ENCODE peak calls at places on chromosomes 5 and 9, in six cellular contexts. L is breast epithelium, I is Panc1, Q is H1, K is endothelial cell of umbilical vein, P is transverse colon. Z is an unnamed sample.

GRCh38 chr5:118529361-118530154 is 458.8 kb downstream of the DTWD2 start:
- DNase-seq in Q (no peak), P (no peak), I (no peak), K (no peak), L (no peak), Z (no peak)

GRCh38 chr5:174829511-174829864 is 105.1 kb downstream of the MSX2 start:
- DNase-seq in I (no peak), K (no peak), L (no peak), Q (no peak), P (no peak), Z (no peak)

GRCh38 chr5:61866930-61867329 is 439.1 kb upstream of the KIF2A start:
- DNase-seq in I (no peak), P (no peak), Q (no peak), K (no peak), L (no peak), Z (no peak)

GRCh38 chr5:91028518-91028956 is 354.6 kb downstream of the ARRDC3 start:
- DNase-seq in L (no peak), I (no peak), K (no peak), Q (no peak), P (peak), Z (no peak)

GRCh38 chr5:41835625-41836024 is 34.6 kb downstream of the OXCT1 start:
- DNase-seq in Q (no peak), L (no peak), K (peak), P (no peak), I (no peak), Z (peak)

GRCh38 chr5:135966790-135967189 is 12.0 kb upstream of the LECT2 start:
- DNase-seq in P (no peak), Q (no peak), I (no peak), L (no peak), K (no peak), Z (no peak)

GRCh38 chr9:128892223-128892892 is 10.4 kb downstream of the LRRC8A start:
- DNase-seq in I (no peak), P (peak), L (peak), Q (no peak), K (peak), Z (no peak)

GRCh38 chr9:91196103-91196761 is 165.5 kb downstream of the AUH start:
- DNase-seq in L (no peak), I (no peak), Q (no peak), P (no peak), K (no peak), Z (no peak)

GRCh38 chr9:34403554-34404380 is 27.1 kb upstream of the MYORG start:
- DNase-seq in L (peak), P (peak), Q (no peak), K (peak), I (peak), Z (peak)

GRCh38 chr5:160833806-160834205 is 18.2 kb downstream of the ATP10B start:
- DNase-seq in P (no peak), K (no peak), I (no peak), Q (no peak), L (no peak), Z (no peak)

GRCh38 chr5:148864113-148864841 is 37.9 kb downstream of the ADRB2 start:
- DNase-seq in P (no peak), I (no peak), Q (no peak), K (peak), L (no peak), Z (peak)

GRCh38 chr5:133750856-133751255 is 138.5 kb upstream of the FSTL4 start:
- DNase-seq in I (no peak), P (no peak), Q (no peak), K (no peak), L (no peak), Z (no peak)

GRCh38 chr5:96743805-96744559 is 63.8 kb downstream of the ERAP1 start:
- DNase-seq in Q (no peak), L (no peak), P (peak), K (no peak), I (no peak), Z (no peak)

GRCh38 chr9:78601957-78602565 is 305.1 kb downstream of the PSAT1 start:
- DNase-seq in Q (no peak), I (peak), L (no peak), K (peak), P (no peak), Z (peak)

GRCh38 chr5:127235136-127235535 is 55.5 kb upstream of the MEGF10 start:
- DNase-seq in K (no peak), Q (no peak), L (no peak), P (no peak), I (no peak), Z (no peak)

GRCh38 chr9:1373445-1373844 is 323.3 kb downstream of the DMRT2 start:
- DNase-seq in I (no peak), Q (no peak), L (no peak), P (no peak), K (no peak), Z (no peak)

GRCh38 chr5:466661-467310 is 23.8 kb downstream of the EXOC3 start:
- DNase-seq in P (peak), Q (no peak), K (no peak), I (no peak), L (no peak), Z (no peak)

GRCh38 chr5:173800340-173800739 is 87.8 kb upstream of the CPEB4 start:
- DNase-seq in Q (no peak), K (no peak), L (no peak), P (no peak), I (no peak), Z (no peak)

GRCh38 chr9:96655198-96655851 is at the start of gene PRXL2C:
- DNase-seq in Q (no peak), I (no peak), P (peak), L (peak), K (peak), Z (peak)

GRCh38 chr9:91845839-91846238 is 104.2 kb downstream of the ROR2 start:
- DNase-seq in P (no peak), L (no peak), Q (no peak), I (no peak), K (no peak), Z (no peak)

GRCh38 chr5:32909207-32909606 is 198.1 kb downstream of the NPR3 start:
- DNase-seq in K (no peak), Q (no peak), P (no peak), L (no peak), I (no peak), Z (no peak)

GRCh38 chr9:114285166-114285867 is 37.6 kb upstream of the ORM1 start:
- DNase-seq in P (no peak), Q (no peak), I (no peak), K (peak), L (no peak), Z (no peak)

GRCh38 chr5:45038366-45038987 is 229.7 kb downstream of the MRPS30 start:
- DNase-seq in K (peak), P (no peak), Q (no peak), L (no peak), I (peak), Z (peak)

GRCh38 chr9:13956107-13956506 is 357.8 kb downstream of the NFIB start:
- DNase-seq in P (no peak), I (no peak), K (no peak), Q (no peak), L (no peak), Z (no peak)

GRCh38 chr5:1199649-1200494 is 1.5 kb upstream of the SLC6A19 start:
- DNase-seq in I (no peak), L (no peak), P (no peak), Q (no peak), K (no peak), Z (no peak)

GRCh38 chr5:73447234-73448071 is 1.1 kb downstream of the FOXD1 start:
- DNase-seq in I (no peak), K (peak), L (no peak), P (peak), Q (no peak), Z (peak)

GRCh38 chr5:179732918-179733763 is 519 bp downstream of the MAML1 start:
- DNase-seq in L (peak), Q (no peak), K (peak), P (peak), I (no peak), Z (peak)

GRCh38 chr5:94777163-94777885 is 158.9 kb downstream of the SLF1 start:
- DNase-seq in K (no peak), Q (no peak), P (no peak), I (no peak), L (no peak), Z (no peak)

GRCh38 chr9:4442806-4443205 is 47.5 kb upstream of the SLC1A1 start:
- DNase-seq in L (no peak), I (no peak), Q (no peak), K (no peak), P (no peak), Z (no peak)

GRCh38 chr9:79224672-79225433 is 346.9 kb upstream of the TLE4 start:
- DNase-seq in L (no peak), I (no peak), P (no peak), Q (no peak), K (no peak), Z (no peak)

GRCh38 chr9:91117474-91117891 is 244.2 kb downstream of the AUH start:
- DNase-seq in L (no peak), Q (no peak), P (no peak), I (no peak), K (no peak), Z (no peak)

GRCh38 chr9:92439921-92440750 is 15.9 kb upstream of the OMD start:
- DNase-seq in L (no peak), P (no peak), I (no peak), Q (no peak), K (peak), Z (no peak)

GRCh38 chr5:135921388-135921787 is 25.7 kb upstream of the IL9 start:
- DNase-seq in I (no peak), P (no peak), L (no peak), Q (no peak), K (no peak), Z (no peak)

GRCh38 chr5:137751869-137752491 is 2.2 kb downstream of the HNRNPA0 start:
- DNase-seq in Q (no peak), I (peak), L (no peak), P (peak), K (peak), Z (peak)

GRCh38 chr9:27333241-27334052 is 36.5 kb upstream of the EQTN start:
- DNase-seq in I (peak), K (peak), L (peak), P (peak), Q (peak), Z (peak)
- TF ChIP-seq POLR2AphosphoS5 in I (no peak), K (no peak), L (peak), P (no peak), Q (no peak), Z (no peak)

GRCh38 chr5:68433921-68434879 is 218.6 kb downstream of the PIK3R1 start:
- DNase-seq in K (peak), I (peak), Q (peak), L (peak), P (peak), Z (no peak)
- H3K4me3 ChIP-seq in K (no peak), I (peak), Q (no peak), L (peak), P (no peak), Z (no peak)

GRCh38 chr5:154253807-154254206 is 63.3 kb downstream of the GALNT10 start:
- DNase-seq in Q (no peak), P (no peak), L (no peak), K (no peak), I (no peak), Z (no peak)

GRCh38 chr5:154248691-154249090 is 58.2 kb downstream of the GALNT10 start:
- DNase-seq in K (no peak), I (no peak), P (no peak), Q (no peak), L (no peak), Z (no peak)

GRCh38 chr5:154254886-154255285 is 64.4 kb downstream of the GALNT10 start:
- DNase-seq in K (no peak), I (no peak), P (no peak), L (no peak), Q (no peak), Z (no peak)

GRCh38 chr5:154249786-154250185 is 59.3 kb downstream of the GALNT10 start:
- DNase-seq in L (no peak), P (no peak), I (no peak), K (no peak), Q (no peak), Z (no peak)

DNA sequence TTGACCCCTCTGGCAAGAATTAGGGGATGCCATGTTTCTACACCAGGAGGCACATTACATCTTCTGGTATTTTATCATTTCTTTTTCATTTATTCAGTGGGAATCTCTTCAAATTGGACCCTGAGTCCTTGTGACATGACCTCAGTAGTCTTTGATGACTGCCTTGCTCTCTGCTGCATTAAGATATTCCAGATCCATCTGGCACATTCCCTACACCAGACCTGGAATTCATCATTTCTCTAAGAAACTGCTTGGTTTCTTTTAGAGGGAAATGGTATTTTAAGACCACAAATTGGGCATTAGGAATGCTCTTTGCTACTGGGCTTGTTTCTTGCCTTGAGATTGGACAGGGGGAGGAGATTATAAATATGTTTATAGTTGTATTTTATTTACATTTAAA is 61.0 kb downstream of the GALNT10 start:
- DNase-seq in I (no peak), K (no peak), P (no peak), Q (no peak), L (no peak), Z (no peak)
- TF ChIP-seq POLR2AphosphoS5 in I (no peak), K (no peak), P (no peak), Q (no peak), L (no peak), Z (no peak)

GRCh38 chr9:104772707-104773106 is 8.8 kb downstream of the NIPSNAP3B start:
- DNase-seq in I (no peak), K (no peak), L (no peak), P (no peak), Q (no peak), Z (no peak)
- H3K4me3 ChIP-seq in I (no peak), K (no peak), L (no peak), P (no peak), Q (no peak), Z (no peak)

DNA sequence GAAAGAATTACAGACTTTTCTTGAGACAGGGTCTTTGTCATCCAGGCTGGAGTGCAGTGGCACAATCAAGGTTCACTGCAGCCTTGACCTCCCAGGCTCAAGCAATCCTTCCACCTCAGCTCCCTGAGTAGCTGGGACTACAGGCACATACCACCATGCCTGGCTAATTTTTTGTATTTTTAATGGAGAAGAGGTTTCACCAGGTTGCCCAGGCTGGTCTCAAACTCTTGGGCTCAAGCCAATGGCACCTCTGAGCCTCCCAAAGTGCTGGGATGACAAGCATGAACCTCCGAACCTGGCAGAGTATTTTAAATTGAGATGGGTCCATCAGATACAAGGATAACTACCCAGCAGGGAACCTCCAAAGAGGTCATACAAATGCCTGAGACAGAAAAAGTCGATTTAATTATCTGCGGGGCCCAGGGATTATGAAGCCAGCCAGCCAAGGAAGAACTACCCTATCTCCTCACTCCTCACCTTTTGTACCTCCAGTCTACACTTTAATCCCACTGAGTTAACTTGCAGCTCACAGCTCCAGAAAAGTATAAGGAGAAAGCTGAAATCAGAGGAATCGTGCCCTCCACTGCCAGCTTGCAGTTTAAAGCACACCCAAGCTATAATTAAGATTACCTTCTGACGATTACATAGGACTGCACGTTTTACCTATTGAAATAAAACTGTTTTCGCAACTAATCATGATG is 8.1 kb downstream of the RPL37 start:
- DNase-seq in I (no peak), L (no peak), Q (no peak), P (no peak), K (no peak), Z (no peak)
- TF ChIP-seq POLR2AphosphoS5 in I (no peak), L (no peak), Q (peak), P (no peak), K (peak), Z (no peak)

GRCh38 chr5:104283158-104283557 is 720.6 kb upstream of the NUDT12 start:
- DNase-seq in Q (no peak), P (no peak), K (no peak), I (no peak), L (no peak), Z (no peak)
- H3K4me3 ChIP-seq in Q (no peak), P (no peak), K (no peak), I (no peak), L (no peak), Z (no peak)

DNA sequence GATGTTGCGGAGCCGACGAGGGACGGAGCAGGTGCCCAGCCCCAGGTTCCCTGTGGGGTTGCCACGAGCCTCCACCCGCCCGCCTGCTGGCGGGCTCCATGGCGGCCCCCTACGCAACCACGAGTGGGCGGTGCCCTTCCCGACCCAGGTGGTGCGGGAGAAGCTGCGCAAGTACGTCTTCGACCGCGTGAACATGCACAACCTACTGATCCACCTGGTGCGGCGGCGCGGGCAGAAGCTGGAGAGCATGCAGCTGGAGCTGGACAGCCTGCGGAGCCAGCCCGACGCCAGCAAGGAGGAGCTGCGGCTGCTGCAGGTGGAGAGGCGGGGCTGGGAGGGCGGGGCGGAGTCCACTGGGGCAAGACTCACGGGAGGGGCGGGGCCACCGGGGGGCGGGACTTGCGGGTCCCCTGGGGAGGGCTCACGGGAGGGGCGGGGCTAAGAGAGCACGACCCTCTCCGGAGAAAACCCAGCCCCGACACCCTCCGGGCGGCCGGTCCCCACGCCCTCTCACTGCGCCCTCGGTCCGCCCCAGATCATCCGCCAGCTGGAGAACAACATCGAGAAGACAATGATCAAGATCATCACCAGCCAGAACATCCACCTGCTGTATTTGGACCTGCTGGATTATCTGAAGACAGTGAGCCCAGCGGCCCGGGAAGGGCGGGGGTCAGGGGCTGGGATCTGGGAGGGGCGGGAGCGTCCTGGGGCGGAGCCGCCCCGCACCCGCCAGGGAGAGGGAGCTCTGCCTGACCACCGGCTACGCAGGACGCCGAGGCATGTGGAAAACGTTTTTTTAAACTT is 3.9 kb downstream of the CCDC183 start:
- DNase-seq in L (peak), K (peak), Q (peak), P (peak), I (no peak), Z (peak)
- TF ChIP-seq POLR2AphosphoS5 in L (no peak), K (no peak), Q (no peak), P (peak), I (no peak), Z (peak)

DNA sequence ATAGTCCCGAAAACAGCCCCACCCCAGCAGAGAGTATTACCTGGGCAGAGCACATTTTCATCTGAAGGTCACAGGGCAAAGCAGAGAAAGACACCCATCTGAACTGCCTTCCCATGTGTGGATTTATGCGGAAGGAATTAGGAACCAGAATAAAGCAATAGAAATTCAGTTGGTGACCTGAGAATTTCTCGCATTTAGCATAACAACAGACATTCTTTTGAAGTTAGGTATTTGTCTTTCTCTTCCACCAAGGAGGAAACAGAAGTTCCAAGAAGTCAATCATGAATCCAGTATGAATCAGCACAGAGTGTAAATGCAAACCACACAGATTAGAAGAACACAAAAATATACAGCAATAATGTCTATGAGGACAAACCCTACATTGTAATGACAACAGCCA is 515.2 kb upstream of the BRINP1 start:
- DNase-seq in L (no peak), P (no peak), Q (peak), I (no peak), K (no peak), Z (peak)
- H3K4me3 ChIP-seq in L (no peak), P (no peak), Q (no peak), I (no peak), K (no peak), Z (no peak)

Z was measured in GM23338.